ENCODE peak calls at places on chromosome 22, in four cellular contexts. One of them, this sample, is unnamed.

GRCh38 chr22:40472036-40472435 is 101.6 kb downstream of the SGSM3 start:
- DNase-seq in Peyer's patch: no peak
- DNase-seq in suprapubic skin: no peak
- DNase-seq in H1: no peak
- DNase-seq in this sample: no peak

GRCh38 chr22:41403532-41404318 is 22.0 kb downstream of the TEF start:
- DNase-seq in Peyer's patch: peak
- DNase-seq in suprapubic skin: peak
- DNase-seq in H1: peak
- DNase-seq in this sample: peak

GRCh38 chr22:50323900-50324299 is 2.9 kb downstream of the DENND6B start:
- DNase-seq in Peyer's patch: no peak
- DNase-seq in suprapubic skin: no peak
- DNase-seq in H1: no peak
- DNase-seq in this sample: no peak

GRCh38 chr22:27851974-27852713 is 50.6 kb upstream of the MN1 start:
- DNase-seq in Peyer's patch: no peak
- DNase-seq in suprapubic skin: no peak
- DNase-seq in H1: no peak
- DNase-seq in this sample: no peak

GRCh38 chr22:31800065-31800464 is 46.2 kb downstream of the DEPDC5 start:
- DNase-seq in Peyer's patch: no peak
- DNase-seq in suprapubic skin: no peak
- DNase-seq in H1: no peak
- DNase-seq in this sample: no peak

GRCh38 chr22:17370036-17370765 is 941 bp downstream of the CECR2 start:
- DNase-seq in Peyer's patch: no peak
- DNase-seq in suprapubic skin: no peak
- DNase-seq in H1: no peak
- DNase-seq in this sample: no peak

GRCh38 chr22:26713823-26714449 is 56.5 kb downstream of the MIAT start:
- DNase-seq in Peyer's patch: no peak
- DNase-seq in suprapubic skin: no peak
- DNase-seq in H1: no peak
- DNase-seq in this sample: no peak

GRCh38 chr22:49101225-49101624 is 726.4 kb downstream of the BRD1 start:
- DNase-seq in Peyer's patch: no peak
- DNase-seq in suprapubic skin: no peak
- DNase-seq in H1: no peak
- DNase-seq in this sample: no peak

GRCh38 chr22:37459211-37459610 is 27.0 kb downstream of the MFNG start:
- DNase-seq in Peyer's patch: no peak
- DNase-seq in suprapubic skin: no peak
- DNase-seq in H1: no peak
- DNase-seq in this sample: no peak

GRCh38 chr22:49157529-49158339 is 669.9 kb downstream of the BRD1 start:
- DNase-seq in Peyer's patch: no peak
- DNase-seq in suprapubic skin: no peak
- DNase-seq in H1: no peak
- DNase-seq in this sample: no peak

GRCh38 chr22:47396105-47396504 is 633.7 kb downstream of the TBC1D22A start:
- DNase-seq in Peyer's patch: no peak
- DNase-seq in suprapubic skin: peak
- DNase-seq in H1: no peak
- DNase-seq in this sample: no peak

GRCh38 chr22:32830957-32831356 is 29.5 kb downstream of the TIMP3 start:
- DNase-seq in Peyer's patch: no peak
- DNase-seq in suprapubic skin: no peak
- DNase-seq in H1: no peak
- DNase-seq in this sample: no peak

GRCh38 chr22:18064636-18065035 is 13.2 kb upstream of the PEX26 start:
- DNase-seq in Peyer's patch: no peak
- DNase-seq in suprapubic skin: no peak
- DNase-seq in H1: no peak
- DNase-seq in this sample: no peak

GRCh38 chr22:37824674-37825641 is 1.8 kb downstream of the GALR3 start:
- DNase-seq in Peyer's patch: no peak
- DNase-seq in suprapubic skin: no peak
- DNase-seq in H1: no peak
- DNase-seq in this sample: no peak

GRCh38 chr22:29332886-29333496 is 17.5 kb upstream of the RASL10A start:
- DNase-seq in Peyer's patch: no peak
- DNase-seq in suprapubic skin: peak
- DNase-seq in H1: no peak
- DNase-seq in this sample: no peak

GRCh38 chr22:39437836-39438704 is 18.7 kb upstream of the MGAT3 start:
- DNase-seq in Peyer's patch: no peak
- DNase-seq in suprapubic skin: no peak
- DNase-seq in H1: no peak
- DNase-seq in this sample: no peak

DNA sequence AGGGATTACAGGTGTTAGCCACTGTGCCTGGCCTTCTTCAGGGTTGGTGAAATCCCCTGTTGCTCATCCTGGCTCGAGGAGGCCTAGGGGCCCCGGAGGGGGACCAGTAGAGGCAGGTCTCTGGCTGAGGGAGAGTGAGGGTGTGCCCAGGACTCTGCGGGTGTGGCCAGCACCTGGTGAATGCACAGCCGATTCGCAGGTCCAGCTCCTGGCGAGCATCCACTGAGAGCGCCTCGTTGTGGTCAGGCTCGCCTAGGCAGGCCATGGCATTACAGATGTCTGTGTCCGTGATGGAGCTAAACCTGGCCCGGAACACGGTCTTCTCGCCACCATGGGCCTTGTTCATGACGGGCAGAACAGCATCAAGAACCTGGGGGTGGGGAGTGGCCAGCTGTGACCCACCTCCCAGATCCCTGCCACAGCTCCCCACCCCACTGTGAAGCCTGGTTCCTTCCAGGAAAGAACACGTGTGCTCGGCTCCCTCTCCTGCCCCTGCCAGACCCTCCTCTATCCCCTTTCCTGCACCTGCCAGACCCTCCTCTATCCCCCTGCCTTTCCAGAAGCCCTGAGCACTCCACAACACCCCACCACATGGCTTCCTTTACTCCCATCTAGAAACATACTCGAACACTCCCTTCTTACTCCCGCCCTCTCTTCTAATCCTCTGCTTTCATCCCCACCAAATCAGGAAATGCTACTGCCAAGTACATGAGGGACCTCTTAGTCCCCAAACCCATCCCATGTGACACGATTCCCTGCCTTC is 12.4 kb downstream of the TOP3B start:
- DNase-seq in Peyer's patch: no peak
- DNase-seq in suprapubic skin: no peak
- DNase-seq in H1: no peak
- DNase-seq in this sample: no peak
- TF ChIP-seq POLR2A in Peyer's patch: no peak
- TF ChIP-seq POLR2A in suprapubic skin: no peak
- TF ChIP-seq POLR2A in H1: no peak
- TF ChIP-seq POLR2A in this sample: no peak

DNA sequence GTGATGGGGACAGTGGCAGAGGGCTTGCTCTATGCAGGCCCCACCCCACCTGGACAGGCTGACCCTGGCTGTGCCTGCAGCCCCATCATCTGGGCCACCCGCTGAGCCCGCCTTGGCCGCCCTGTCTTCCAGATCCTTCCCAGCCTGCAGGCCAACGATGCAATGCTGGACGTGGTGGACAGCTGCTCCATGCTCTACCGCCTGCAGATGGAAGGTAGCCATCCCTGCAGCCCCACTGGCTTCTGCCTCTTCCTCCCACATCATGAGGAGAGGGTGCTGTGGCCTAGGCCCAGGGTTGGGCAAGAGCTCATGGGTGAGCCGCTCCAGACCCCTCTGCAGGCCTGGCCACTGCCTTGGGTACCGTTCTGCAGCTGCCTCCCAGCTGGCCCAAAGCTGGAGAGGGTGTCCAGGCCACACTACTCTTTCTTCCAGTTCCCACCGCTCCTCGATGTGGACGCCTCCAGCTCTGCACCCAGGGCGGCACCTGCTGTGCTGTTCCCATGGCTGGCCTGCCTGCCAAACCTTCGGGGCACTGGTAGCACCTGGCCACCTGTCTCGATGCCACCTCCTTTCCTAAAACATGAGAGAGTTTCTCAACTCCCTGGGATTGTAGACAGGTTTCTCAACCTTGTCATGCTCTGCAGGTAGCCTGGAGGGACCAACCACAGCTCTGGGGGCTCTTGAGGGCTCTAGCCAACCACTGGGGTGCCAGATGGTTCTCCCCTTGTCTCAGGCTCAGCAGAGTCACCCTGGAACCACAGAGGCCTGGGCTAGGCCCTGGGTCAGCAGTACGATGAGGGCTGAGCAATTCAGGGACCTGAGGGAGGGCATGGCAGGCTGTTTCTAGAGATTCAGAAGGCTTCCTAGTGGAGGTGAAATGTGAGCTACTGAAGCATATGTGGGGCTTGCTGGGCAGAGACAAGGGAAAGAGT is 9.5 kb upstream of the GTSE1 start:
- DNase-seq in Peyer's patch: no peak
- DNase-seq in suprapubic skin: no peak
- DNase-seq in H1: no peak
- DNase-seq in this sample: no peak
- H3K4me3 ChIP-seq in Peyer's patch: peak
- H3K4me3 ChIP-seq in suprapubic skin: no peak
- H3K4me3 ChIP-seq in H1: no peak
- H3K4me3 ChIP-seq in this sample: no peak

GRCh38 chr22:36175892-36176291 is 15.3 kb upstream of the APOL3 start:
- DNase-seq in Peyer's patch: no peak
- DNase-seq in suprapubic skin: no peak
- DNase-seq in H1: no peak
- DNase-seq in this sample: no peak
- TF ChIP-seq CTCF in Peyer's patch: no peak
- TF ChIP-seq CTCF in suprapubic skin: no peak
- TF ChIP-seq CTCF in H1: no peak
- TF ChIP-seq CTCF in this sample: no peak

GRCh38 chr22:42794551-42795510 is 62.2 kb downstream of the ARFGAP3 start:
- DNase-seq in Peyer's patch: no peak
- DNase-seq in suprapubic skin: no peak
- DNase-seq in H1: no peak
- DNase-seq in this sample: peak
- TF ChIP-seq POLR2A in Peyer's patch: no peak
- TF ChIP-seq POLR2A in suprapubic skin: no peak
- TF ChIP-seq POLR2A in H1: no peak
- TF ChIP-seq POLR2A in this sample: no peak

DNA sequence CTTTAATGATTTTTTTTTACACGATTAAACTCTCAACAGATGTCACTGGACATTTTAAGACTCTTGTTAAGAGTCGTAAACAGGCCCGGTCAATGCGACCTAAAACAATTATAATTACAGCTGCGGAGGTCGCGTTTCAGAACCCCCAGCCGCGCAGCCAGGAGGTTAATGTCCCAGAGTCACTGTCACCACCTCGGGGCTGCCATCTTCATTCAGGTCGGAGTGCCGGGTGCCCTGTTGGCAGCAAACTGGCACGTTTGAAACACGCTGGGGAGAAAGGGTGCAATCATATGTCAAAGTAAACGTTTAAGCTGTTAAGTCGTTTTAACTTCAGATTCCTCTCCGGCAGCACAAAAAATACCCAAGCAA is 711 bp upstream of the PHF21B start:
- DNase-seq in Peyer's patch: no peak
- DNase-seq in suprapubic skin: no peak
- DNase-seq in H1: no peak
- DNase-seq in this sample: no peak
- H3K4me3 ChIP-seq in Peyer's patch: peak
- H3K4me3 ChIP-seq in suprapubic skin: peak
- H3K4me3 ChIP-seq in H1: peak
- H3K4me3 ChIP-seq in this sample: no peak

GRCh38 chr22:22357024-22357868 is 112.7 kb downstream of the VPREB1 start:
- DNase-seq in Peyer's patch: peak
- DNase-seq in suprapubic skin: peak
- DNase-seq in H1: peak
- DNase-seq in this sample: peak
- TF ChIP-seq CTCF in Peyer's patch: peak
- TF ChIP-seq CTCF in suprapubic skin: peak
- TF ChIP-seq CTCF in H1: peak
- TF ChIP-seq CTCF in this sample: no peak

DNA sequence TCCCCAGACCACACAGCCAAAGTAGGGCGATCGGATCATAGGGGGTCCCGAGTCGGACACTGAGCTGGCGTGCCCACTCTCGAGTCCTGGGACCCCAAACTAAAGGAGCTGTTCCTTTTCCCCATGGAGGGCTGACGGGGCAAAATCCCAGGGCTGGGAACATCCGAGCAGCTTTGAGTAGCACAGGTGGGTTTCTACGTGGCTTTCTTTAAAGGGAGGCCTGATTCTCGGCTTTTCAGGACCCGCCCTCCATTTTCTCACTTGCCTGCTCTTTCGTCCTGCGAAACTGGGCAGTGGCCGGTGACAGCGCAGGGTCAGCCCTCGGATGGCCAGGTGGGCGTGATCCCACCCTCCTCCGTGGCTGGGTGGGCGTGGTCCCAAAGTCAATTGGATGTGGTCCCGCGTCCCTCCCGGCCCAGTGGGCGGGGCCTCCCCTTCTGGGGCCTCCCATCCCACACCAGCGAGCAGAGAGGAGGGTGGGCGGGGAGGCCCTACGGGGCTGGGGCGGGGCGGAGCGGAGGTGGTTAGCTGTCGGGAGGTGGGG is 17.5 kb upstream of the TXNRD2 start:
- DNase-seq in Peyer's patch: peak
- DNase-seq in suprapubic skin: peak
- DNase-seq in H1: peak
- DNase-seq in this sample: no peak
- TF ChIP-seq POLR2A in Peyer's patch: no peak
- TF ChIP-seq POLR2A in suprapubic skin: no peak
- TF ChIP-seq POLR2A in H1: no peak
- TF ChIP-seq POLR2A in this sample: no peak

GRCh38 chr22:22717723-22718122 is 73.3 kb downstream of the GGTLC2 start:
- DNase-seq in Peyer's patch: no peak
- DNase-seq in suprapubic skin: no peak
- DNase-seq in H1: no peak
- DNase-seq in this sample: no peak

GRCh38 chr22:22721681-22722309 is 77.4 kb downstream of the GGTLC2 start:
- DNase-seq in Peyer's patch: peak
- DNase-seq in suprapubic skin: no peak
- DNase-seq in H1: no peak
- DNase-seq in this sample: no peak

GRCh38 chr22:22716136-22716535 is 71.7 kb downstream of the GGTLC2 start:
- DNase-seq in Peyer's patch: no peak
- DNase-seq in suprapubic skin: no peak
- DNase-seq in H1: no peak
- DNase-seq in this sample: no peak

GRCh38 chr22:22720724-22721261 is 76.4 kb downstream of the GGTLC2 start:
- DNase-seq in Peyer's patch: peak
- DNase-seq in suprapubic skin: no peak
- DNase-seq in H1: no peak
- DNase-seq in this sample: no peak

GRCh38 chr22:22720201-22720723 is 75.8 kb downstream of the GGTLC2 start:
- DNase-seq in Peyer's patch: peak
- DNase-seq in suprapubic skin: no peak
- DNase-seq in H1: no peak
- DNase-seq in this sample: no peak
- H3K4me3 ChIP-seq in Peyer's patch: no peak
- H3K4me3 ChIP-seq in suprapubic skin: no peak
- H3K4me3 ChIP-seq in H1: no peak
- H3K4me3 ChIP-seq in this sample: no peak

GRCh38 chr22:22591348-22592299 is 32.6 kb upstream of the PRAME start:
- DNase-seq in Peyer's patch: no peak
- DNase-seq in suprapubic skin: no peak
- DNase-seq in H1: no peak
- DNase-seq in this sample: no peak
- TF ChIP-seq CTCF in Peyer's patch: no peak
- TF ChIP-seq CTCF in suprapubic skin: no peak
- TF ChIP-seq CTCF in H1: no peak
- TF ChIP-seq CTCF in this sample: no peak

GRCh38 chr22:44147036-44147645 is 33.6 kb upstream of the PARVG start:
- DNase-seq in Peyer's patch: no peak
- DNase-seq in suprapubic skin: no peak
- DNase-seq in H1: no peak
- DNase-seq in this sample: no peak
- TF ChIP-seq POLR2A in Peyer's patch: no peak
- TF ChIP-seq POLR2A in suprapubic skin: no peak
- TF ChIP-seq POLR2A in H1: no peak
- TF ChIP-seq POLR2A in this sample: no peak

This sample was measured in lower leg skin.